ENCODE peak calls at places on chromosomes 4 and X, in five cellular contexts. One of them, this sample, is unnamed.
A peak's percentile ranks its signal among the peaks of the same experiment; 100 is the strongest.

GRCh38 chr4:158291334-158292055 is 81.2 kb downstream of the TMEM144 start:
- DNase-seq in amniotic stem cell: no peak
- DNase-seq in astrocyte: no peak
- DNase-seq in AG09309: no peak
- DNase-seq in stimulated activated CD4-positive, alpha-beta T cell treated with anti-CD3 and anti-CD28 coated beads, Interleukin-4, amount 100 ng/mL, for 24 hours: no peak
- DNase-seq in this sample: no peak

GRCh38 chrX:131746491-131746968 is 202.7 kb downstream of the OR13H1 start:
- DNase-seq in amniotic stem cell: peak; percentile 40
- DNase-seq in astrocyte: peak; percentile 57
- DNase-seq in AG09309: no peak
- DNase-seq in stimulated activated CD4-positive, alpha-beta T cell treated with anti-CD3 and anti-CD28 coated beads, Interleukin-4, amount 100 ng/mL, for 24 hours: no peak
- DNase-seq in this sample: peak; percentile 86

GRCh38 chrX:138345801-138346200 is 365.7 kb downstream of the FGF13 start:
- DNase-seq in amniotic stem cell: no peak
- DNase-seq in astrocyte: no peak
- DNase-seq in AG09309: no peak
- DNase-seq in stimulated activated CD4-positive, alpha-beta T cell treated with anti-CD3 and anti-CD28 coated beads, Interleukin-4, amount 100 ng/mL, for 24 hours: no peak
- DNase-seq in this sample: no peak

GRCh38 chr4:151114986-151115385 is 15.6 kb downstream of the RPS3A start:
- DNase-seq in amniotic stem cell: no peak
- DNase-seq in astrocyte: peak; percentile 47
- DNase-seq in AG09309: no peak
- DNase-seq in stimulated activated CD4-positive, alpha-beta T cell treated with anti-CD3 and anti-CD28 coated beads, Interleukin-4, amount 100 ng/mL, for 24 hours: no peak
- DNase-seq in this sample: peak; percentile 29

GRCh38 chr4:86497980-86498379 is 96.1 kb upstream of the PTPN13 start:
- DNase-seq in amniotic stem cell: no peak
- DNase-seq in astrocyte: no peak
- DNase-seq in AG09309: no peak
- DNase-seq in stimulated activated CD4-positive, alpha-beta T cell treated with anti-CD3 and anti-CD28 coated beads, Interleukin-4, amount 100 ng/mL, for 24 hours: no peak
- DNase-seq in this sample: no peak

GRCh38 chrX:76366972-76367371 is 60.5 kb upstream of the MAGEE1 start:
- DNase-seq in amniotic stem cell: no peak
- DNase-seq in astrocyte: no peak
- DNase-seq in AG09309: no peak
- DNase-seq in stimulated activated CD4-positive, alpha-beta T cell treated with anti-CD3 and anti-CD28 coated beads, Interleukin-4, amount 100 ng/mL, for 24 hours: no peak
- DNase-seq in this sample: no peak

GRCh38 chrX:100673397-100673953 is 29.5 kb downstream of the SRPX2 start:
- DNase-seq in amniotic stem cell: no peak
- DNase-seq in astrocyte: peak; percentile 77
- DNase-seq in AG09309: peak; percentile 33
- DNase-seq in stimulated activated CD4-positive, alpha-beta T cell treated with anti-CD3 and anti-CD28 coated beads, Interleukin-4, amount 100 ng/mL, for 24 hours: no peak
- DNase-seq in this sample: peak; percentile 91

GRCh38 chr4:57119054-57119651 is 9.0 kb upstream of the IGFBP7 start:
- DNase-seq in amniotic stem cell: peak; percentile 96
- DNase-seq in astrocyte: peak; percentile 97
- DNase-seq in AG09309: peak; percentile 90
- DNase-seq in stimulated activated CD4-positive, alpha-beta T cell treated with anti-CD3 and anti-CD28 coated beads, Interleukin-4, amount 100 ng/mL, for 24 hours: no peak
- DNase-seq in this sample: peak; percentile 96

GRCh38 chr4:145934434-145935047 is 4.1 kb downstream of the ZNF827 start:
- DNase-seq in amniotic stem cell: no peak
- DNase-seq in astrocyte: no peak
- DNase-seq in AG09309: no peak
- DNase-seq in stimulated activated CD4-positive, alpha-beta T cell treated with anti-CD3 and anti-CD28 coated beads, Interleukin-4, amount 100 ng/mL, for 24 hours: no peak
- DNase-seq in this sample: no peak

GRCh38 chr4:158865520-158866177 is 96.8 kb downstream of the FNIP2 start:
- DNase-seq in amniotic stem cell: no peak
- DNase-seq in astrocyte: no peak
- DNase-seq in AG09309: no peak
- DNase-seq in stimulated activated CD4-positive, alpha-beta T cell treated with anti-CD3 and anti-CD28 coated beads, Interleukin-4, amount 100 ng/mL, for 24 hours: no peak
- DNase-seq in this sample: no peak

GRCh38 chr4:9867746-9868425 is 86.5 kb downstream of the DRD5 start:
- DNase-seq in amniotic stem cell: no peak
- DNase-seq in astrocyte: no peak
- DNase-seq in AG09309: no peak
- DNase-seq in stimulated activated CD4-positive, alpha-beta T cell treated with anti-CD3 and anti-CD28 coated beads, Interleukin-4, amount 100 ng/mL, for 24 hours: no peak
- DNase-seq in this sample: no peak

GRCh38 chr4:124105212-124105611 is 607.3 kb downstream of the ANKRD50 start:
- DNase-seq in amniotic stem cell: no peak
- DNase-seq in astrocyte: peak; percentile 42
- DNase-seq in AG09309: no peak
- DNase-seq in stimulated activated CD4-positive, alpha-beta T cell treated with anti-CD3 and anti-CD28 coated beads, Interleukin-4, amount 100 ng/mL, for 24 hours: no peak
- DNase-seq in this sample: peak; percentile 22

GRCh38 chr4:95158626-95159025 is 390.1 kb downstream of the UNC5C start:
- DNase-seq in amniotic stem cell: no peak
- DNase-seq in astrocyte: no peak
- DNase-seq in AG09309: no peak
- DNase-seq in stimulated activated CD4-positive, alpha-beta T cell treated with anti-CD3 and anti-CD28 coated beads, Interleukin-4, amount 100 ng/mL, for 24 hours: no peak
- DNase-seq in this sample: no peak

GRCh38 chr4:2263701-2264321 is 1.9 kb upstream of the MXD4 start:
- DNase-seq in amniotic stem cell: no peak
- DNase-seq in astrocyte: no peak
- DNase-seq in AG09309: no peak
- DNase-seq in stimulated activated CD4-positive, alpha-beta T cell treated with anti-CD3 and anti-CD28 coated beads, Interleukin-4, amount 100 ng/mL, for 24 hours: no peak
- DNase-seq in this sample: no peak

GRCh38 chr4:41541697-41542096 is 3.7 kb downstream of the LIMCH1 start:
- DNase-seq in amniotic stem cell: no peak
- DNase-seq in astrocyte: peak; percentile 11
- DNase-seq in AG09309: no peak
- DNase-seq in stimulated activated CD4-positive, alpha-beta T cell treated with anti-CD3 and anti-CD28 coated beads, Interleukin-4, amount 100 ng/mL, for 24 hours: no peak
- DNase-seq in this sample: no peak

GRCh38 chr4:1051472-1051871 is 40.0 kb downstream of the FGFRL1 start:
- DNase-seq in amniotic stem cell: no peak
- DNase-seq in astrocyte: no peak
- DNase-seq in AG09309: no peak
- DNase-seq in stimulated activated CD4-positive, alpha-beta T cell treated with anti-CD3 and anti-CD28 coated beads, Interleukin-4, amount 100 ng/mL, for 24 hours: no peak
- DNase-seq in this sample: no peak

GRCh38 chr4:10605746-10606482 is 78.7 kb downstream of the CLNK start:
- DNase-seq in amniotic stem cell: peak; percentile 24
- DNase-seq in astrocyte: peak; percentile 82
- DNase-seq in AG09309: no peak
- DNase-seq in stimulated activated CD4-positive, alpha-beta T cell treated with anti-CD3 and anti-CD28 coated beads, Interleukin-4, amount 100 ng/mL, for 24 hours: no peak
- DNase-seq in this sample: peak; percentile 85

GRCh38 chrX:27918799-27919198 is 62.5 kb downstream of the DCAF8L1 start:
- DNase-seq in amniotic stem cell: no peak
- DNase-seq in astrocyte: no peak
- DNase-seq in AG09309: no peak
- DNase-seq in stimulated activated CD4-positive, alpha-beta T cell treated with anti-CD3 and anti-CD28 coated beads, Interleukin-4, amount 100 ng/mL, for 24 hours: no peak
- DNase-seq in this sample: peak; percentile 4

GRCh38 chrX:66654411-66654810 is 15.5 kb upstream of the EDA2R start:
- DNase-seq in amniotic stem cell: no peak
- DNase-seq in astrocyte: no peak
- DNase-seq in AG09309: no peak
- DNase-seq in stimulated activated CD4-positive, alpha-beta T cell treated with anti-CD3 and anti-CD28 coated beads, Interleukin-4, amount 100 ng/mL, for 24 hours: no peak
- DNase-seq in this sample: no peak

GRCh38 chr4:139735381-139736256 is 70.0 kb downstream of the MGST2 start:
- DNase-seq in amniotic stem cell: no peak
- DNase-seq in astrocyte: peak; percentile 8
- DNase-seq in AG09309: no peak
- DNase-seq in stimulated activated CD4-positive, alpha-beta T cell treated with anti-CD3 and anti-CD28 coated beads, Interleukin-4, amount 100 ng/mL, for 24 hours: no peak
- DNase-seq in this sample: no peak

GRCh38 chr4:182745268-182745667 is 171.9 kb downstream of the DCTD start:
- DNase-seq in amniotic stem cell: no peak
- DNase-seq in astrocyte: no peak
- DNase-seq in AG09309: no peak
- DNase-seq in stimulated activated CD4-positive, alpha-beta T cell treated with anti-CD3 and anti-CD28 coated beads, Interleukin-4, amount 100 ng/mL, for 24 hours: no peak
- DNase-seq in this sample: no peak

GRCh38 chr4:69120869-69121268 is 24.6 kb downstream of the UGT2B7 start:
- DNase-seq in amniotic stem cell: no peak
- DNase-seq in astrocyte: no peak
- DNase-seq in AG09309: no peak
- DNase-seq in stimulated activated CD4-positive, alpha-beta T cell treated with anti-CD3 and anti-CD28 coated beads, Interleukin-4, amount 100 ng/mL, for 24 hours: no peak
- DNase-seq in this sample: peak; percentile 18

GRCh38 chr4:156725257-156725656 is 246.3 kb downstream of the PDGFC start:
- DNase-seq in amniotic stem cell: no peak
- DNase-seq in astrocyte: no peak
- DNase-seq in AG09309: no peak
- DNase-seq in stimulated activated CD4-positive, alpha-beta T cell treated with anti-CD3 and anti-CD28 coated beads, Interleukin-4, amount 100 ng/mL, for 24 hours: no peak
- DNase-seq in this sample: no peak

GRCh38 chrX:78104447-78105176 is 564 bp downstream of the PGK1 start:
- DNase-seq in amniotic stem cell: no peak
- DNase-seq in astrocyte: peak; percentile 23
- DNase-seq in AG09309: peak; percentile 24
- DNase-seq in stimulated activated CD4-positive, alpha-beta T cell treated with anti-CD3 and anti-CD28 coated beads, Interleukin-4, amount 100 ng/mL, for 24 hours: peak; percentile 15
- DNase-seq in this sample: peak; percentile 31

GRCh38 chr4:169115144-169115896 is 105.3 kb upstream of the CBR4 start:
- DNase-seq in amniotic stem cell: no peak
- DNase-seq in astrocyte: no peak
- DNase-seq in AG09309: no peak
- DNase-seq in stimulated activated CD4-positive, alpha-beta T cell treated with anti-CD3 and anti-CD28 coated beads, Interleukin-4, amount 100 ng/mL, for 24 hours: no peak
- DNase-seq in this sample: no peak

GRCh38 chr4:81499840-81500239 is 28.1 kb upstream of the RASGEF1B start:
- DNase-seq in amniotic stem cell: no peak
- DNase-seq in astrocyte: no peak
- DNase-seq in AG09309: no peak
- DNase-seq in stimulated activated CD4-positive, alpha-beta T cell treated with anti-CD3 and anti-CD28 coated beads, Interleukin-4, amount 100 ng/mL, for 24 hours: no peak
- DNase-seq in this sample: no peak

GRCh38 chrX:73289039-73289438 is 74.4 kb upstream of the NAP1L2 start:
- DNase-seq in amniotic stem cell: no peak
- DNase-seq in astrocyte: no peak
- DNase-seq in AG09309: no peak
- DNase-seq in stimulated activated CD4-positive, alpha-beta T cell treated with anti-CD3 and anti-CD28 coated beads, Interleukin-4, amount 100 ng/mL, for 24 hours: no peak
- DNase-seq in this sample: no peak

GRCh38 chr4:171954650-171955049 is 141.4 kb downstream of the GALNTL6 start:
- DNase-seq in amniotic stem cell: no peak
- DNase-seq in astrocyte: no peak
- DNase-seq in AG09309: no peak
- DNase-seq in stimulated activated CD4-positive, alpha-beta T cell treated with anti-CD3 and anti-CD28 coated beads, Interleukin-4, amount 100 ng/mL, for 24 hours: no peak
- DNase-seq in this sample: no peak

GRCh38 chr4:10008208-10009005 is 12.9 kb downstream of the SLC2A9 start:
- DNase-seq in amniotic stem cell: no peak
- DNase-seq in astrocyte: peak; percentile 41
- DNase-seq in AG09309: no peak
- DNase-seq in stimulated activated CD4-positive, alpha-beta T cell treated with anti-CD3 and anti-CD28 coated beads, Interleukin-4, amount 100 ng/mL, for 24 hours: no peak
- DNase-seq in this sample: peak; percentile 45

GRCh38 chr4:167903291-167903721 is 189.0 kb upstream of the ANXA10 start:
- DNase-seq in amniotic stem cell: no peak
- DNase-seq in astrocyte: peak; percentile 52
- DNase-seq in AG09309: no peak
- DNase-seq in stimulated activated CD4-positive, alpha-beta T cell treated with anti-CD3 and anti-CD28 coated beads, Interleukin-4, amount 100 ng/mL, for 24 hours: no peak
- DNase-seq in this sample: peak; percentile 83

GRCh38 chr4:160159457-160159856 is 1056.6 kb downstream of the RAPGEF2 start:
- DNase-seq in amniotic stem cell: no peak
- DNase-seq in astrocyte: no peak
- DNase-seq in AG09309: no peak
- DNase-seq in stimulated activated CD4-positive, alpha-beta T cell treated with anti-CD3 and anti-CD28 coated beads, Interleukin-4, amount 100 ng/mL, for 24 hours: no peak
- DNase-seq in this sample: no peak

GRCh38 chrX:155215443-155216178 is 649 bp upstream of the VBP1 start:
- DNase-seq in amniotic stem cell: no peak
- DNase-seq in astrocyte: no peak
- DNase-seq in AG09309: no peak
- DNase-seq in stimulated activated CD4-positive, alpha-beta T cell treated with anti-CD3 and anti-CD28 coated beads, Interleukin-4, amount 100 ng/mL, for 24 hours: no peak
- DNase-seq in this sample: no peak

GRCh38 chrX:2691543-2692220 is 587 bp downstream of the CD99 start:
- DNase-seq in amniotic stem cell: no peak
- DNase-seq in astrocyte: peak; percentile 34
- DNase-seq in AG09309: no peak
- DNase-seq in stimulated activated CD4-positive, alpha-beta T cell treated with anti-CD3 and anti-CD28 coated beads, Interleukin-4, amount 100 ng/mL, for 24 hours: peak; percentile 45
- DNase-seq in this sample: peak; percentile 31

GRCh38 chrX:16386126-16386525 is 218.8 kb downstream of the MAGEB17 start:
- DNase-seq in amniotic stem cell: no peak
- DNase-seq in astrocyte: peak; percentile 12
- DNase-seq in AG09309: no peak
- DNase-seq in stimulated activated CD4-positive, alpha-beta T cell treated with anti-CD3 and anti-CD28 coated beads, Interleukin-4, amount 100 ng/mL, for 24 hours: no peak
- DNase-seq in this sample: peak; percentile 15

GRCh38 chrX:103329991-103330390 is at the start of gene TCEAL7:
- DNase-seq in amniotic stem cell: no peak
- DNase-seq in astrocyte: peak; percentile 50
- DNase-seq in AG09309: no peak
- DNase-seq in stimulated activated CD4-positive, alpha-beta T cell treated with anti-CD3 and anti-CD28 coated beads, Interleukin-4, amount 100 ng/mL, for 24 hours: no peak
- DNase-seq in this sample: peak; percentile 46

GRCh38 chrX:153869473-153870287 is 16.3 kb downstream of the L1CAM start:
- DNase-seq in amniotic stem cell: no peak
- DNase-seq in astrocyte: no peak
- DNase-seq in AG09309: no peak
- DNase-seq in stimulated activated CD4-positive, alpha-beta T cell treated with anti-CD3 and anti-CD28 coated beads, Interleukin-4, amount 100 ng/mL, for 24 hours: no peak
- DNase-seq in this sample: no peak

GRCh38 chr4:167688660-167689142 is 403.6 kb upstream of the ANXA10 start:
- DNase-seq in amniotic stem cell: no peak
- DNase-seq in astrocyte: no peak
- DNase-seq in AG09309: no peak
- DNase-seq in stimulated activated CD4-positive, alpha-beta T cell treated with anti-CD3 and anti-CD28 coated beads, Interleukin-4, amount 100 ng/mL, for 24 hours: no peak
- DNase-seq in this sample: no peak

GRCh38 chrX:20067709-20068315 is 48.9 kb downstream of the MAP7D2 start:
- DNase-seq in amniotic stem cell: peak; percentile 63
- DNase-seq in astrocyte: peak; percentile 88
- DNase-seq in AG09309: peak; percentile 69
- DNase-seq in stimulated activated CD4-positive, alpha-beta T cell treated with anti-CD3 and anti-CD28 coated beads, Interleukin-4, amount 100 ng/mL, for 24 hours: no peak
- DNase-seq in this sample: peak; percentile 88

GRCh38 chrX:119672252-119672825 is 20.6 kb downstream of the SEPTIN6 start:
- DNase-seq in amniotic stem cell: no peak
- DNase-seq in astrocyte: no peak
- DNase-seq in AG09309: no peak
- DNase-seq in stimulated activated CD4-positive, alpha-beta T cell treated with anti-CD3 and anti-CD28 coated beads, Interleukin-4, amount 100 ng/mL, for 24 hours: no peak
- DNase-seq in this sample: peak; percentile 40